ENCODE peak calls at places on chromosomes 7 and 10, in five cellular contexts. One of them, this sample, is unnamed.

GRCh38 chr10:42970451-42971250 is 106.2 kb upstream of the RET start:
- DNase-seq in GM12878: no peak
- DNase-seq in HepG2: no peak
- DNase-seq in H1: no peak
- DNase-seq in HCT116: no peak
- DNase-seq in this sample: no peak

GRCh38 chr10:115861864-115862263 is 411.1 kb downstream of the GFRA1 start:
- DNase-seq in HepG2: no peak
- DNase-seq in GM12878: no peak
- DNase-seq in H1: no peak
- DNase-seq in HCT116: no peak
- DNase-seq in this sample: no peak

GRCh38 chr10:102118867-102119266 is 1.3 kb downstream of the LDB1 start:
- DNase-seq in H1: no peak
- DNase-seq in GM12878: no peak
- DNase-seq in HepG2: no peak
- DNase-seq in HCT116: no peak
- DNase-seq in this sample: no peak

GRCh38 chr10:90817173-90817889 is 40.5 kb downstream of the HTR7 start:
- DNase-seq in HepG2: no peak
- DNase-seq in H1: no peak
- DNase-seq in GM12878: no peak
- DNase-seq in HCT116: no peak
- DNase-seq in this sample: no peak

GRCh38 chr10:97499561-97500296 is 1.0 kb downstream of the UBTD1 start:
- DNase-seq in GM12878: no peak
- DNase-seq in H1: no peak
- DNase-seq in HepG2: no peak
- DNase-seq in HCT116: no peak
- DNase-seq in this sample: no peak

GRCh38 chr10:50809596-50809995 is 69.9 kb downstream of the ASAH2B start:
- DNase-seq in HepG2: no peak
- DNase-seq in HCT116: no peak
- DNase-seq in H1: no peak
- DNase-seq in GM12878: no peak
- DNase-seq in this sample: no peak

GRCh38 chr10:96585726-96586418 is 940 bp downstream of the TM9SF3 start:
- DNase-seq in HepG2: no peak
- DNase-seq in GM12878: no peak
- DNase-seq in H1: no peak
- DNase-seq in HCT116: no peak
- DNase-seq in this sample: no peak

GRCh38 chr10:67629461-67629971 is 66.5 kb downstream of the CTNNA3 start:
- DNase-seq in GM12878: peak
- DNase-seq in HepG2: no peak
- DNase-seq in H1: no peak
- DNase-seq in HCT116: no peak
- DNase-seq in this sample: no peak

GRCh38 chr10:114754445-114755320 is 66.9 kb upstream of the FHIP2A start:
- DNase-seq in HepG2: no peak
- DNase-seq in GM12878: no peak
- DNase-seq in HCT116: peak
- DNase-seq in H1: no peak
- DNase-seq in this sample: no peak

GRCh38 chr7:6164491-6164890 is 107.9 kb downstream of the CYTH3 start:
- DNase-seq in H1: no peak
- DNase-seq in HepG2: no peak
- DNase-seq in HCT116: no peak
- DNase-seq in GM12878: no peak
- DNase-seq in this sample: no peak

GRCh38 chr10:31932838-31933237 is 4.2 kb upstream of the ARHGAP12 start:
- DNase-seq in HepG2: no peak
- DNase-seq in H1: no peak
- DNase-seq in HCT116: no peak
- DNase-seq in GM12878: no peak
- DNase-seq in this sample: no peak

GRCh38 chr7:7665031-7665430 is 24.5 kb downstream of the UMAD1 start:
- DNase-seq in H1: no peak
- DNase-seq in HCT116: no peak
- DNase-seq in GM12878: no peak
- DNase-seq in HepG2: no peak
- DNase-seq in this sample: no peak
- TF ChIP-seq ZNF274 in H1: no peak
- TF ChIP-seq ZNF274 in HCT116: no peak
- TF ChIP-seq ZNF274 in GM12878: no peak
- TF ChIP-seq ZNF274 in HepG2: no peak
- TF ChIP-seq ZNF274 in this sample: no peak

DNA sequence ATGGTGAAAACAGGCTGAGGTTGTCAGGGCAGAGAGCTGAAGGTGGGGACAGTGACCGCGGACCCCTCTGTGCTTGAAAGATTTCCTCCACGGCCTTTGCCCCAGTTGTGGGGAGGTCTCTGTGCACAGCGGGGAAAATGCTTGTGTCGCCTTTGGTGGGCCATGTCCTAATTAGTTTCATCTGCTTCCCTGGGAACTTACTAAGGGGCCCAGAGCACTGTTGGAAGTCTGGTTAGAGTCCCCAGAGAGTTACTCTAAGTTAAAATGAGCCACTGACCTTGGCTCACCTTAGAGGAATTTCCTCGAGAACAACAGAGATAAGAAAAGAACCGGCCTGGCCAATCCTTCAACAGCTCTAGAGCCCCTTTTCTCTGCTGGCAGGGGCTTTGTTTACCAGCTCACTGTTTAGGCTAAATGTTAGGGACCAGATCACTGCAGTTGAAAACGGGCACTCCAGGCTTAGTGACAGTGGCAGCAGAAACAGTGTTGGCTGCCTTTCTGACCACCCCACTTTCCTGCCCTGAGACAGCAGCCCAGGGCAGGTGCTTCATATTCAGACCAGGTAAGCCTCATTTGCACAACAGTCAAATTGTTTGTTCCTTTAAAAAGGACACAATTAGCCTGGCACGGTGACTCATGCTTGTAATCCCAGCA is 38.0 kb downstream of the CRCP start:
- DNase-seq in GM12878: no peak
- DNase-seq in HCT116: no peak
- DNase-seq in H1: peak
- DNase-seq in HepG2: no peak
- DNase-seq in this sample: peak
- TF ChIP-seq ZNF274 in GM12878: no peak
- TF ChIP-seq ZNF274 in HCT116: no peak
- TF ChIP-seq ZNF274 in H1: no peak
- TF ChIP-seq ZNF274 in HepG2: no peak
- TF ChIP-seq ZNF274 in this sample: no peak

DNA sequence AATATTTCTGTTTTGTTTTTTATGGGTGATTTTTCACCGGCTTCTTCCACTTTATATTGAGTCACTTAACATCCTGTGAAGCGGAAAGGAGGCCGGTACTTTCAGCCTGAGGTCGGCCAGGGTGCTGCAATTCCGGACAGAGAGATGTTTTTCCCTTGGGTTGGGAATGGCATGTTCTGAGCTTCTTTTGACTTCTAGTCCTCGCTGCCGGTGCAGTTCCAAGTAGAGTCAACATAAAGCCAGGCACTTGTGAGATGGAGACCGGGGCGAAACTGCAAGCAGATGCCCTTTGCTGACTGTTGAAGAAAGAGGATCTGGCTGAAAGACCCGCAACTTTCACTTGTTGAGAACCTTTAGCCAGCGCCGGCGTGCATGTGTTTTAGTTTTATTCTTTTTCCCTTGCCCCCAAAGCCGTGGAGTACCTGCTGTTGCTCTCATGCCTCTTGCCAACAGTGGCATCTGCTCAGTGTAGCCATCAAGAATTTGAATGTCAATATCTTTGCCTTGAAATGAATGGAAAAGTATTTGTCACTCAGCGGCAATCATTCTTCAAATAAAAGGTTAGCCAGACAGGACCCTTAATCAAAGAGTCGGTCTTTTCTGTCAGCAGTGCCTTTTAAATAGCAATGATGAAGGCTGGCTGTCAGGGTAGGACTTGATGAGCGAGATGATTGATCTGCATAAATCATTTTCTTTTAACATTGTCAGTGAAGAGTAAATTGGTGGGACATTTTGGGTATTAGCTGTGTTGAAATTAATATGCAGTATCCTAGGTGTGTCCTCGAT is 351.2 kb downstream of the LRMDA start:
- DNase-seq in H1: no peak
- DNase-seq in GM12878: no peak
- DNase-seq in HepG2: no peak
- DNase-seq in HCT116: no peak
- DNase-seq in this sample: no peak
- TF ChIP-seq ZNF274 in H1: no peak
- TF ChIP-seq ZNF274 in GM12878: no peak
- TF ChIP-seq ZNF274 in HepG2: no peak
- TF ChIP-seq ZNF274 in HCT116: no peak
- TF ChIP-seq ZNF274 in this sample: no peak

DNA sequence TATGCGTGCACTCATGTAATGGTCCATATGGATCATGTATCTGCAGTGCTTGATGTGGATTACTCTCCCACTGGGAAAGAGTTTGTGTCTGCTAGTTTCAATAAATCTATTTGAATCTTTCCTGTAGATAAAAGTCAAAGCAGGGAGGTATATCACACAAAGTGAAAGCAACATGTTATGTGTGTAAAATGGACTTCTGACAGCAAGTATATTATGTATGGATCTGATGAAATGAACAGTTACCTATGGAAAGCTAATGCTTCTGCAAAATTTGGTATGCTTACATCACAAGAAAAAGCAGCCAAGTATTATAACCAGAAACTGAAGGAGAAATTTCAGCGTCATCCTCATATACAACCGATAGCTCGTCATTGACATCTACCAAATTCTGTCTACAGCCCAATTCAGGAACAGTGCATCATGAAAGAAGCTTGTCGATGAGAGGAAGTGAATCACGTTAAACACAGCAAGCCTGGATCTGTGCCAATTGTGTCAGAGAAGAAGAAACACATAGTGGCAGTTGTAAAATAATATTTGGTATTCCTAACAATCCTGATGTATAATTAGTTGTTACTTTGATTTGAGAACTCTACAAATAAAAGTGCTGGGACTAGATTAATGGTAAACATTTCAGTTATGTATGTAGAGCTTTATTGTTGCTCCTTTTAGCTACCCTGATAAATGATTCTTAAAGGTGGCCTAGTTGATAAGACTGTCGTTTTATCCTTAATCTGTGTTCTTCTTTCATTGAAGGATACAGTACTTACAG is 14.2 kb upstream of the SYPL1 start:
- DNase-seq in H1: no peak
- DNase-seq in HCT116: no peak
- DNase-seq in HepG2: no peak
- DNase-seq in GM12878: no peak
- DNase-seq in this sample: no peak
- TF ChIP-seq ZNF274 in H1: no peak
- TF ChIP-seq ZNF274 in HCT116: no peak
- TF ChIP-seq ZNF274 in HepG2: no peak
- TF ChIP-seq ZNF274 in GM12878: no peak
- TF ChIP-seq ZNF274 in this sample: no peak

GRCh38 chr7:92953657-92954056 is 117.3 kb upstream of the CDK6 start:
- DNase-seq in GM12878: no peak
- DNase-seq in HepG2: no peak
- DNase-seq in H1: no peak
- DNase-seq in HCT116: no peak
- DNase-seq in this sample: no peak

GRCh38 chr7:92955081-92955480 is 118.7 kb upstream of the CDK6 start:
- DNase-seq in HCT116: no peak
- DNase-seq in GM12878: no peak
- DNase-seq in HepG2: no peak
- DNase-seq in H1: no peak
- DNase-seq in this sample: no peak

GRCh38 chr7:92944633-92945032 is 108.3 kb upstream of the CDK6 start:
- DNase-seq in HCT116: no peak
- DNase-seq in GM12878: no peak
- DNase-seq in HepG2: no peak
- DNase-seq in H1: no peak
- DNase-seq in this sample: no peak

GRCh38 chr7:92945840-92946239 is 109.5 kb upstream of the CDK6 start:
- DNase-seq in HCT116: no peak
- DNase-seq in HepG2: no peak
- DNase-seq in H1: no peak
- DNase-seq in GM12878: no peak
- DNase-seq in this sample: no peak

DNA sequence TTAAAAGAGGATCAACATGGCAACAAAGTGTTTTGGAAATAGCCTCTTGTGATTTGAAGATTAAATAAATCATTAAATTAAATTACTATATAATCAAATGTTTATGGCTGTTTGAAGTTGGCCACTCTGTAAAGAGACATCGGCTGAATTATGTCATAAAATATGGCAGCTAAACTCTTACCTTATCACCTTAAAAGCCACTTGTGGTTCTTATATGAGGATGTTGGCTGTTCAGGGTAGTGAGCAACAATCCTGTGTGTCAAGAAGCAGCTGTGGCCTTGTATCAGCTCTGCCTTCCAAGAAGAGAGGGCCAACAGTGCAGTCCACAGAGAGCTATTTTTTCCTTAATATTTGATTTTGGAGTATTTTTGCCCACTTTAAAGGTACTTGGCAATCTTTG is 113.4 kb upstream of the CDK6 start:
- DNase-seq in GM12878: no peak
- DNase-seq in H1: no peak
- DNase-seq in HCT116: no peak
- DNase-seq in HepG2: no peak
- DNase-seq in this sample: no peak
- TF ChIP-seq ZNF274 in GM12878: no peak
- TF ChIP-seq ZNF274 in H1: no peak
- TF ChIP-seq ZNF274 in HCT116: no peak
- TF ChIP-seq ZNF274 in HepG2: no peak
- TF ChIP-seq ZNF274 in this sample: no peak

GRCh38 chr7:25007668-25008067 is 27.7 kb upstream of the OSBPL3 start:
- DNase-seq in GM12878: no peak
- DNase-seq in H1: no peak
- DNase-seq in HepG2: no peak
- DNase-seq in HCT116: no peak
- DNase-seq in this sample: no peak

GRCh38 chr7:25002826-25003225 is 22.8 kb upstream of the OSBPL3 start:
- DNase-seq in GM12878: no peak
- DNase-seq in HCT116: no peak
- DNase-seq in H1: no peak
- DNase-seq in HepG2: no peak
- DNase-seq in this sample: no peak

GRCh38 chr7:25009271-25009670 is 29.3 kb upstream of the OSBPL3 start:
- DNase-seq in H1: no peak
- DNase-seq in HCT116: no peak
- DNase-seq in HepG2: no peak
- DNase-seq in GM12878: no peak
- DNase-seq in this sample: no peak

GRCh38 chr7:25006225-25006624 is 26.2 kb upstream of the OSBPL3 start:
- DNase-seq in HepG2: no peak
- DNase-seq in GM12878: no peak
- DNase-seq in H1: no peak
- DNase-seq in HCT116: no peak
- DNase-seq in this sample: no peak
- TF ChIP-seq ZNF274 in HepG2: no peak
- TF ChIP-seq ZNF274 in GM12878: no peak
- TF ChIP-seq ZNF274 in H1: no peak
- TF ChIP-seq ZNF274 in HCT116: no peak
- TF ChIP-seq ZNF274 in this sample: no peak